ENCODE peak calls at places on chromosomes 5 and 9, in four cellular contexts. J is activated naive CD4-positive, alpha-beta T cell; F is ELR; D is GM10248. T is an unnamed sample.

GRCh38 chr5:168282120-168282519 is 9.3 kb upstream of the WWC1 start:
- DNase-seq in J (no peak), F (no peak), D (no peak), T (peak; percentile 75)

GRCh38 chr9:19967567-19968459 is 179.0 kb upstream of the SLC24A2 start:
- DNase-seq in J (no peak), F (no peak), D (no peak), T (no peak)

GRCh38 chr9:135702002-135702721 is at the start of gene KCNT1:
- DNase-seq in J (peak; percentile 40), F (peak; percentile 56), D (peak; percentile 91), T (peak; percentile 69)

GRCh38 chr5:16881253-16881652 is 54.8 kb downstream of the MYO10 start:
- DNase-seq in J (no peak), F (no peak), D (no peak), T (no peak)

GRCh38 chr9:33233659-33234335 is 6.2 kb upstream of the SPINK4 start:
- DNase-seq in J (no peak), F (peak; percentile 97), D (no peak), T (peak; percentile 95)

GRCh38 chr5:40071870-40072269 is 607.8 kb upstream of the PTGER4 start:
- DNase-seq in J (no peak), F (peak; percentile 28), D (no peak), T (peak; percentile 4)

GRCh38 chr5:103272377-103272776 is 13.8 kb downstream of the MACIR start:
- DNase-seq in J (no peak), F (no peak), D (no peak), T (no peak)

GRCh38 chr5:143315929-143316328 is 87.6 kb downstream of the NR3C1 start:
- DNase-seq in J (no peak), F (no peak), D (no peak), T (peak; percentile 43)

GRCh38 chr5:470961-471749 is 28.2 kb downstream of the EXOC3 start:
- DNase-seq in J (no peak), F (no peak), D (no peak), T (no peak)

GRCh38 chr9:86099695-86100364 is 472 bp upstream of the GOLM1 start:
- DNase-seq in J (no peak), F (peak; percentile 67), D (peak; percentile 27), T (peak; percentile 86)

GRCh38 chr5:160108124-160108523 is 11.1 kb downstream of the PWWP2A start:
- DNase-seq in J (no peak), F (no peak), D (no peak), T (no peak)

GRCh38 chr5:1820381-1820780 is 19.2 kb downstream of the NDUFS6 start:
- DNase-seq in J (no peak), F (no peak), D (no peak), T (no peak)

GRCh38 chr9:126292736-126293521 is 33.7 kb upstream of the MVB12B start:
- DNase-seq in J (no peak), F (no peak), D (no peak), T (no peak)

GRCh38 chr9:123445981-123446610 is 90.1 kb downstream of the CRB2 start:
- DNase-seq in J (no peak), F (peak; percentile 11), D (no peak), T (peak; percentile 19)

GRCh38 chr9:72365525-72366256 is 683 bp upstream of the ZFAND5 start:
- DNase-seq in J (peak; percentile 48), F (peak; percentile 85), D (peak; percentile 73), T (peak; percentile 94)

GRCh38 chr5:127080001-127080478 is 6.7 kb upstream of the C5orf63 start:
- DNase-seq in J (no peak), F (no peak), D (no peak), T (peak; percentile 25)

GRCh38 chr9:131289301-131290038 is at the start of gene PLPP7:
- DNase-seq in J (no peak), F (peak; percentile 60), D (peak; percentile 62), T (peak; percentile 59)

GRCh38 chr5:53601570-53601969 is 41.1 kb downstream of the NDUFS4 start:
- DNase-seq in J (no peak), F (peak; percentile 84), D (no peak), T (no peak)

GRCh38 chr5:40089269-40089668 is 590.4 kb upstream of the PTGER4 start:
- DNase-seq in J (no peak), F (peak; percentile 49), D (no peak), T (no peak)

GRCh38 chr5:92401492-92401891 is 1018.4 kb upstream of the ARRDC3 start:
- DNase-seq in J (no peak), F (no peak), D (no peak), T (peak; percentile 36)

GRCh38 chr5:169331292-169331852 is 30.4 kb upstream of the SLIT3 start:
- DNase-seq in J (no peak), F (no peak), D (no peak), T (peak; percentile 32)

GRCh38 chr9:9790216-9790872 is 822.5 kb downstream of the PTPRD start:
- DNase-seq in J (no peak), F (peak; percentile 4), D (peak; percentile 19), T (peak; percentile 12)

GRCh38 chr5:72108200-72109050 is 1.1 kb downstream of the MAP1B start:
- DNase-seq in J (no peak), F (peak; percentile 84), D (peak; percentile 46), T (peak; percentile 88)

GRCh38 chr5:89178576-89178975 is 295.6 kb upstream of the MEF2C start:
- DNase-seq in J (no peak), F (no peak), D (no peak), T (no peak)

GRCh38 chr5:125326114-125326513 is 579.7 kb upstream of the ZNF608 start:
- DNase-seq in J (no peak), F (peak; percentile 85), D (no peak), T (peak; percentile 77)

GRCh38 chr9:120650352-120650751 is 63.9 kb downstream of the MEGF9 start:
- DNase-seq in J (no peak), F (no peak), D (no peak), T (no peak)

GRCh38 chr5:172370648-172371248 is 83.6 kb downstream of the SH3PXD2B start:
- DNase-seq in J (no peak), F (peak; percentile 74), D (no peak), T (peak; percentile 58)

GRCh38 chr5:135332519-135333150 is 66.4 kb downstream of the MACROH2A1 start:
- DNase-seq in J (no peak), F (peak; percentile 83), D (peak; percentile 70), T (peak; percentile 81)

GRCh38 chr9:7394007-7394774 is 405.4 kb downstream of the DMAC1 start:
- DNase-seq in J (no peak), F (no peak), D (no peak), T (no peak)

GRCh38 chr9:135974220-135974573 is 13.0 kb upstream of the UBAC1 start:
- DNase-seq in J (no peak), F (no peak), D (no peak), T (no peak)

GRCh38 chr5:179187229-179187678 is 127.1 kb downstream of the ZNF354C start:
- DNase-seq in J (no peak), F (peak; percentile 25), D (no peak), T (no peak)

GRCh38 chr5:10660135-10660534 is 96.3 kb downstream of the ANKRD33B start:
- DNase-seq in J (no peak), F (no peak), D (no peak), T (no peak)

GRCh38 chr9:127180457-127181314 is 58.3 kb upstream of the ANGPTL2 start:
- DNase-seq in J (no peak), F (no peak), D (no peak), T (no peak)